ENCODE peak calls at places on chromosomes 16 and 17, in four cellular contexts. R is SK-N-SH, H is K562, E is GM12878. B is an unnamed sample. For H3K4me1, the result is how much of the 10 kb centered on the place peaks cover.

GRCh38 chr17:63514477-63514876 is 8.7 kb upstream of the KCNH6 start:
- DNase-seq in R (no peak), H (no peak), E (no peak), B (no peak)

GRCh38 chr17:2939714-2940351 is 123.6 kb downstream of the OR1D5 start:
- DNase-seq in R (no peak), H (no peak), E (no peak), B (no peak)

GRCh38 chr16:84027607-84028006 is 15.0 kb downstream of the SLC38A8 start:
- DNase-seq in R (no peak), H (no peak), E (no peak), B (no peak)

GRCh38 chr17:43881758-43882505 is 25.4 kb downstream of the MPP2 start:
- DNase-seq in R (no peak), H (peak), E (no peak), B (no peak)

GRCh38 chr16:10040136-10041080 is 141.8 kb downstream of the GRIN2A start:
- DNase-seq in R (peak), H (no peak), E (no peak), B (no peak)

GRCh38 chr16:88774544-88775393 is 10.3 kb downstream of the PIEZO1 start:
- DNase-seq in R (no peak), H (no peak), E (no peak), B (no peak)

GRCh38 chr17:55426851-55427586 is 5.4 kb upstream of the MMD start:
- DNase-seq in R (no peak), H (no peak), E (no peak), B (no peak)

GRCh38 chr17:55454906-55455474 is 33.4 kb upstream of the MMD start:
- DNase-seq in R (no peak), H (no peak), E (no peak), B (peak)

GRCh38 chr17:64032081-64032480 is 11.6 kb upstream of the ICAM2 start:
- DNase-seq in R (no peak), H (no peak), E (no peak), B (no peak)

GRCh38 chr17:67274466-67274865 is 29.5 kb upstream of the HELZ start:
- DNase-seq in R (no peak), H (no peak), E (no peak), B (no peak)

GRCh38 chr17:246851-247421 is 65.5 kb upstream of the DOC2B start:
- DNase-seq in R (no peak), H (no peak), E (no peak), B (no peak)

GRCh38 chr16:73771196-73771595 is 525.4 kb upstream of the PSMD7 start:
- DNase-seq in R (no peak), H (no peak), E (no peak), B (no peak)

GRCh38 chr17:50297407-50297865 is 23.2 kb downstream of the TMEM92 start:
- DNase-seq in R (peak), H (peak), E (no peak), B (peak)

GRCh38 chr16:87390641-87391323 is 1.4 kb upstream of the MAP1LC3B start:
- DNase-seq in R (no peak), H (no peak), E (no peak), B (no peak)

GRCh38 chr17:73874008-73874407 is 229.8 kb upstream of the SDK2 start:
- DNase-seq in R (no peak), H (no peak), E (peak), B (peak)

GRCh38 chr17:75011788-75012319 is 616 bp upstream of the MRPL58 start:
- DNase-seq in R (peak), H (no peak), E (no peak), B (no peak)

GRCh38 chr16:57999366-57999970 is 1.0 kb downstream of the ZNF319 start:
- DNase-seq in R (peak), H (no peak), E (no peak), B (no peak)

GRCh38 chr17:60968266-60968665 is 290.6 kb downstream of the BCAS3 start:
- DNase-seq in R (no peak), H (no peak), E (no peak), B (no peak)

GRCh38 chr17:81960130-81960958 is 643 bp downstream of the NOTUM start:
- DNase-seq in R (no peak), H (peak), E (no peak), B (no peak)

GRCh38 chr16:76535-77272 is 1.3 kb upstream of the MPG start:
- DNase-seq in R (no peak), H (peak), E (no peak), B (no peak)

GRCh38 chr17:82548681-82549303 is 29.3 kb downstream of the FOXK2 start:
- DNase-seq in R (peak), H (peak), E (no peak), B (no peak)

GRCh38 chr16:3664187-3664896 is 9.9 kb downstream of the DNASE1 start:
- DNase-seq in R (no peak), H (no peak), E (no peak), B (no peak)

GRCh38 chr16:53156516-53156915 is 101.7 kb downstream of the CHD9 start:
- DNase-seq in R (no peak), H (no peak), E (no peak), B (no peak)

GRCh38 chr17:35073991-35074627 is 10.6 kb upstream of the RFFL start:
- DNase-seq in R (no peak), H (no peak), E (no peak), B (no peak)

GRCh38 chr17:30344283-30345088 is 10.6 kb upstream of the TMIGD1 start:
- DNase-seq in R (peak), H (peak), E (no peak), B (peak)

GRCh38 chr16:9901-10665 is 43.3 kb downstream of the POLR3K start:
- DNase-seq in R (no peak), H (no peak), E (no peak), B (no peak)

GRCh38 chr17:11204991-11205390 is 36.0 kb upstream of the SHISA6 start:
- DNase-seq in R (no peak), H (no peak), E (no peak), B (no peak)

GRCh38 chr17:17681187-17681743 is at the start of gene RAI1:
- DNase-seq in R (peak), H (peak), E (no peak), B (peak)

GRCh38 chr17:31517524-31517923 is 126.0 kb downstream of the RAB11FIP4 start:
- DNase-seq in R (peak), H (no peak), E (no peak), B (peak)

GRCh38 chr16:70691223-70692129 is 5.6 kb upstream of the MTSS2 start:
- DNase-seq in R (peak), H (no peak), E (no peak), B (peak)

GRCh38 chr16:70693231-70693671 is 7.4 kb upstream of the MTSS2 start:
- DNase-seq in R (no peak), H (no peak), E (no peak), B (no peak)

GRCh38 chr16:70692481-70693203 is 6.8 kb upstream of the MTSS2 start:
- DNase-seq in R (no peak), H (no peak), E (no peak), B (no peak)

GRCh38 chr16:70689970-70690905 is 4.4 kb upstream of the MTSS2 start:
- DNase-seq in R (no peak), H (no peak), E (no peak), B (no peak)

DNA sequence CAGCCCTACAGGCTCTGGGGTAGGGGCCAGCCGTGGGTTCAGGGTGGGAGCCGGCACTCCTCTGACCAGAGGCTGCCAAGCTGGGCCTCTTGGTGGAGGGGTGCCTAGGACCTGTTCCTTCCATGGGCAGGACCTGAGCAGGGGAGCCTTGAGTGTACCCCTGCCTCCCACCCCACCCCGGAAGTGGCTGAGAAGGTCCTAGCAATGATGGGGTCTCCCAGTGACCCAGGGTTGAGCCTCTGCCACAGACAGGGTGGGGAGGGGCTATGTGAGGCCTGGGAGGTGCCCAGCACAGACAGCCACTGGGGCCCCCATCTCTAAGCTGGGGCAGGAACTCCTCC is 6.2 kb upstream of the MTSS2 start:
- DNase-seq in R (no peak), H (no peak), E (no peak), B (no peak)
- H3K4me1 ChIP-seq in R (half or more), H (under half), E (under half), B (half or more)

DNA sequence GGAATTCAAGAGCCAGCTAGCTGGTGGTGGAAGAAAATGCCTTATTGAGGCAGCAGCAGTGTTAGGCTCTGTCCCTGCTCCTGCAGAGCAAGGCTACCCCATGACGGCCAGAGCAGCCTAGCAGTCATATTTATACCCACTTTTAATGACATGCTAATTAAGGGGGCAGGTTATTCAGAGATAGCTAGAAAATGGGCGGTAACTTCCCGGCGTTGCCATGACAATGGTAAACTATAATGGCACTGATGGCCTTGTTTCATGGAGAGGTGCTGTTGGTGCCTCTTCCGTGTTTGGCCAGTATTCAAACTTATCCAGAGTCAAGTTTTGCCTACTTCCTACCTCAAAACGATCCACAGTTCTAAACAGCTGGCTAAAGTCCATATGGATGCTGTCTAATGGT is 3.8 kb upstream of the SCNN1B start:
- DNase-seq in R (no peak), H (no peak), E (no peak), B (no peak)
- TF ChIP-seq RCOR1 in R (no peak), H (no peak), E (no peak), B (no peak)

GRCh38 chr17:79082311-79083190 is 7.9 kb downstream of the ENGASE start:
- DNase-seq in R (peak), H (peak), E (no peak), B (peak)
- TF ChIP-seq CHD2 in R (peak), H (no peak), E (no peak), B (no peak)

GRCh38 chr17:77318491-77319210 is 177.9 kb downstream of the SEC14L1 start:
- DNase-seq in R (peak), H (no peak), E (no peak), B (no peak)
- H3K4me1 ChIP-seq in R (half or more), H (under half), E (under half), B (half or more)

DNA sequence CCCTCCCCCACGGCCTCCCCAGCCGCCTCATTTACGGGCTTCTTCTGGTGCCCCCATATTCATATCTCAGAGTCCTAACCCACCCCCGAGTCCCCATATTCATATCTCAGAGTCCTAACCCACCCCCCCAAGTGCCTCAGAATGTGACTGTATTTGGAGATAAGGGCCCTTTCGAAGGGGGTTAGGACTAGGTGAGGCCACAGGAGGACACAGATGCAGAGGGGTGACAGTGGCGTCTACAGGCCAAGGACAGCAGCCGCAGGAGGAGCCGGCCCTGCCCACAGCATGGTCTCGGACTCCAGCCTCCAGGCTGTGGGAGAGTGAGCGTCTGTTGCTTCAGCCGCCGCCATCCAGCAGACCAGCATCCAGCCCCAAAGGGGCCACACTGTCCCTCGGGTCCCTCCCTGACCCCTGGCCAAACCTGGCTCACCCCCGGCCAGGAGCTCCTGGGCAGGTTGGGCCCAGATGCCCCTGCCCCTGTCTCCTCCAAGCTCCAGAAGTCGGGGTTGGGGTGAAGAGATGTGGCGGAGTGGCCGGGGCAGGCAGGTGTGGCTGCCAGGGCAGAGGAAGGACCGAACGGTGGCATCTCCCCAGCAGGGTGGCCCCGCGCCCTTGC is 25.5 kb downstream of the CACNA1H start:
- DNase-seq in R (no peak), H (no peak), E (no peak), B (no peak)
- TF ChIP-seq RCOR1 in R (no peak), H (no peak), E (no peak), B (no peak)